ENCODE peak calls at places on chromosome 4, in nine cellular contexts. G, V, Z, Y, O, J, L, S and P are unnamed samples.

GRCh38 chr4:7808752-7809151 is 130.9 kb downstream of the AFAP1 start:
- DNase-seq in Z (no peak), O (peak), G (no peak), S (no peak), J (no peak), Y (peak), L (peak), V (no peak), P (no peak)

GRCh38 chr4:56755901-56756300 is 65.6 kb downstream of the SPINK2 start:
- DNase-seq in V (no peak), L (peak), Y (peak), S (no peak), Z (no peak), J (no peak), G (no peak), O (no peak), P (no peak)

GRCh38 chr4:133131829-133132485 is 17.1 kb upstream of the PCDH10 start:
- DNase-seq in Y (no peak), O (no peak), G (no peak), L (no peak), V (no peak), Z (no peak), S (no peak), J (no peak), P (no peak)

GRCh38 chr4:23590431-23590830 is 299.4 kb downstream of the PPARGC1A start:
- DNase-seq in G (no peak), V (no peak), Z (no peak), S (no peak), L (no peak), O (no peak), J (no peak), Y (no peak), P (no peak)

GRCh38 chr4:123506311-123506685 is 109.7 kb downstream of the SPRY1 start:
- DNase-seq in V (no peak), Z (no peak), L (no peak), Y (no peak), S (no peak), J (no peak), O (no peak), G (no peak), P (no peak)

GRCh38 chr4:183354213-183354612 is 32.0 kb upstream of the CLDN24 start:
- DNase-seq in O (no peak), S (no peak), Z (no peak), Y (no peak), L (no peak), V (no peak), J (no peak), G (no peak), P (no peak)

GRCh38 chr4:3420956-3421355 is 20.8 kb upstream of the HGFAC start:
- DNase-seq in O (no peak), L (no peak), S (no peak), J (no peak), G (no peak), V (no peak), Z (no peak), Y (no peak), P (no peak)

GRCh38 chr4:60033826-60034225 is 1166.3 kb upstream of the ADGRL3 start:
- DNase-seq in Z (no peak), Y (no peak), V (no peak), L (no peak), S (no peak), O (no peak), G (no peak), J (no peak), P (no peak)

GRCh38 chr4:185933078-185933581 is 121.1 kb upstream of the SORBS2 start:
- DNase-seq in O (no peak), G (no peak), J (no peak), V (peak), L (peak), Y (peak), S (no peak), Z (no peak), P (no peak)

GRCh38 chr4:38371391-38371851 is 292.6 kb upstream of the KLF3 start:
- DNase-seq in L (peak), Y (peak), Z (no peak), G (no peak), J (no peak), O (peak), S (no peak), V (no peak), P (no peak)

GRCh38 chr4:156512622-156513021 is 459.0 kb downstream of the PDGFC start:
- DNase-seq in O (peak), S (no peak), Z (no peak), L (peak), G (no peak), V (no peak), J (no peak), Y (no peak), P (no peak)

GRCh38 chr4:95238554-95238953 is 310.2 kb downstream of the UNC5C start:
- DNase-seq in J (no peak), Z (no peak), O (no peak), V (no peak), S (no peak), G (no peak), Y (no peak), L (no peak), P (no peak)

GRCh38 chr4:2924765-2925301 is 38.4 kb downstream of the NOP14 start:
- DNase-seq in L (no peak), Y (no peak), G (no peak), Z (no peak), O (no peak), S (no peak), V (no peak), J (no peak), P (peak)

GRCh38 chr4:151417164-151417571 is 8.2 kb downstream of the FHIP1A start:
- DNase-seq in S (no peak), Z (no peak), O (no peak), L (peak), V (no peak), G (no peak), J (no peak), Y (no peak), P (no peak)